ENCODE peak calls at places on chromosomes 6 and 20, in eight cellular contexts. One of them, this sample, is unnamed. For H3K36me3, the result is how much of the 10 kb centered on the place peaks cover.

GRCh38 chr6:158565122-158565429 is 5.2 kb downstream of the TMEM181 start:
- DNase-seq in ascending aorta: no peak
- DNase-seq in heart right ventricle: no peak
- DNase-seq in neural progenitor cell: no peak
- DNase-seq in keratinocyte: no peak
- DNase-seq in IMR-90: no peak
- DNase-seq in PC-3: no peak
- DNase-seq in GM23338: no peak
- DNase-seq in this sample: no peak

GRCh38 chr20:5039255-5039657 is 37.9 kb upstream of the SLC23A2 start:
- DNase-seq in heart right ventricle: no peak
- DNase-seq in neural progenitor cell: no peak
- DNase-seq in PC-3: no peak
- DNase-seq in keratinocyte: no peak
- DNase-seq in GM23338: no peak
- DNase-seq in ascending aorta: no peak
- DNase-seq in IMR-90: no peak
- DNase-seq in this sample: no peak

GRCh38 chr20:31652917-31653385 is 15.2 kb downstream of the COX4I2 start:
- DNase-seq in neural progenitor cell: no peak
- DNase-seq in heart right ventricle: no peak
- DNase-seq in keratinocyte: no peak
- DNase-seq in GM23338: no peak
- DNase-seq in IMR-90: peak
- DNase-seq in PC-3: peak
- DNase-seq in ascending aorta: no peak
- DNase-seq in this sample: no peak

GRCh38 chr6:74690365-74690764 is 515.5 kb downstream of the COL12A1 start:
- DNase-seq in ascending aorta: no peak
- DNase-seq in neural progenitor cell: no peak
- DNase-seq in keratinocyte: no peak
- DNase-seq in GM23338: no peak
- DNase-seq in IMR-90: peak
- DNase-seq in heart right ventricle: no peak
- DNase-seq in PC-3: no peak
- DNase-seq in this sample: no peak

GRCh38 chr6:12182676-12183075 is 107.5 kb upstream of the EDN1 start:
- DNase-seq in neural progenitor cell: no peak
- DNase-seq in keratinocyte: no peak
- DNase-seq in PC-3: peak
- DNase-seq in GM23338: no peak
- DNase-seq in heart right ventricle: no peak
- DNase-seq in ascending aorta: no peak
- DNase-seq in IMR-90: peak
- DNase-seq in this sample: no peak

GRCh38 chr6:45666844-45667243 is 289.1 kb upstream of the SUPT3H start:
- DNase-seq in keratinocyte: no peak
- DNase-seq in ascending aorta: no peak
- DNase-seq in GM23338: no peak
- DNase-seq in PC-3: no peak
- DNase-seq in heart right ventricle: no peak
- DNase-seq in neural progenitor cell: no peak
- DNase-seq in IMR-90: peak
- DNase-seq in this sample: no peak

GRCh38 chr6:65259982-65260381 is 447.0 kb downstream of the EYS start:
- DNase-seq in IMR-90: no peak
- DNase-seq in GM23338: peak
- DNase-seq in PC-3: no peak
- DNase-seq in ascending aorta: no peak
- DNase-seq in heart right ventricle: no peak
- DNase-seq in neural progenitor cell: no peak
- DNase-seq in keratinocyte: no peak
- DNase-seq in this sample: no peak

GRCh38 chr6:153032255-153032882 is 29.9 kb upstream of the MTRF1L start:
- DNase-seq in PC-3: peak
- DNase-seq in IMR-90: peak
- DNase-seq in keratinocyte: no peak
- DNase-seq in GM23338: peak
- DNase-seq in neural progenitor cell: peak
- DNase-seq in heart right ventricle: no peak
- DNase-seq in ascending aorta: no peak
- DNase-seq in this sample: no peak

GRCh38 chr6:156876302-156876701 is 99.1 kb downstream of the ARID1B start:
- DNase-seq in keratinocyte: no peak
- DNase-seq in IMR-90: no peak
- DNase-seq in ascending aorta: no peak
- DNase-seq in neural progenitor cell: peak
- DNase-seq in PC-3: no peak
- DNase-seq in GM23338: peak
- DNase-seq in heart right ventricle: no peak
- DNase-seq in this sample: peak

GRCh38 chr6:294656-295565 is 2.6 kb downstream of the DUSP22 start:
- DNase-seq in keratinocyte: no peak
- DNase-seq in PC-3: no peak
- DNase-seq in IMR-90: no peak
- DNase-seq in ascending aorta: no peak
- DNase-seq in neural progenitor cell: no peak
- DNase-seq in GM23338: no peak
- DNase-seq in heart right ventricle: no peak
- DNase-seq in this sample: no peak

GRCh38 chr6:166763606-166764472 is 136.8 kb upstream of the RPS6KA2 start:
- DNase-seq in heart right ventricle: no peak
- DNase-seq in PC-3: no peak
- DNase-seq in keratinocyte: no peak
- DNase-seq in IMR-90: no peak
- DNase-seq in ascending aorta: no peak
- DNase-seq in GM23338: no peak
- DNase-seq in neural progenitor cell: no peak
- DNase-seq in this sample: no peak

GRCh38 chr6:34671801-34672656 is 24.5 kb downstream of the ILRUN start:
- DNase-seq in IMR-90: peak
- DNase-seq in ascending aorta: no peak
- DNase-seq in PC-3: peak
- DNase-seq in heart right ventricle: no peak
- DNase-seq in keratinocyte: no peak
- DNase-seq in GM23338: no peak
- DNase-seq in neural progenitor cell: no peak
- DNase-seq in this sample: no peak

GRCh38 chr20:62142252-62143117 is 709 bp downstream of the PSMA7 start:
- DNase-seq in neural progenitor cell: peak
- DNase-seq in keratinocyte: no peak
- DNase-seq in GM23338: peak
- DNase-seq in heart right ventricle: no peak
- DNase-seq in IMR-90: no peak
- DNase-seq in PC-3: no peak
- DNase-seq in ascending aorta: no peak
- DNase-seq in this sample: no peak

GRCh38 chr20:47667086-47667485 is 118.2 kb downstream of the SULF2 start:
- DNase-seq in neural progenitor cell: no peak
- DNase-seq in IMR-90: no peak
- DNase-seq in keratinocyte: no peak
- DNase-seq in ascending aorta: no peak
- DNase-seq in PC-3: no peak
- DNase-seq in GM23338: no peak
- DNase-seq in heart right ventricle: no peak
- DNase-seq in this sample: no peak

GRCh38 chr20:51008718-51009117 is 14.2 kb downstream of the KCNG1 start:
- DNase-seq in IMR-90: no peak
- DNase-seq in GM23338: no peak
- DNase-seq in neural progenitor cell: no peak
- DNase-seq in ascending aorta: no peak
- DNase-seq in keratinocyte: no peak
- DNase-seq in PC-3: no peak
- DNase-seq in heart right ventricle: no peak
- DNase-seq in this sample: no peak

GRCh38 chr20:13341737-13342393 is 120.8 kb downstream of the ISM1 start:
- DNase-seq in ascending aorta: no peak
- DNase-seq in PC-3: no peak
- DNase-seq in IMR-90: no peak
- DNase-seq in keratinocyte: no peak
- DNase-seq in heart right ventricle: no peak
- DNase-seq in GM23338: no peak
- DNase-seq in neural progenitor cell: no peak
- DNase-seq in this sample: no peak

GRCh38 chr20:34713194-34713943 is 9.2 kb downstream of the TP53INP2 start:
- DNase-seq in IMR-90: peak
- DNase-seq in neural progenitor cell: no peak
- DNase-seq in keratinocyte: peak
- DNase-seq in PC-3: peak
- DNase-seq in GM23338: no peak
- DNase-seq in ascending aorta: no peak
- DNase-seq in heart right ventricle: peak
- DNase-seq in this sample: no peak

GRCh38 chr20:19806806-19807691 is 49.0 kb downstream of the RIN2 start:
- DNase-seq in neural progenitor cell: no peak
- DNase-seq in GM23338: no peak
- DNase-seq in heart right ventricle: no peak
- DNase-seq in ascending aorta: no peak
- DNase-seq in PC-3: peak
- DNase-seq in IMR-90: peak
- DNase-seq in keratinocyte: no peak
- DNase-seq in this sample: no peak

GRCh38 chr6:117483004-117483644 is 650 bp downstream of the DCBLD1 start:
- DNase-seq in heart right ventricle: peak
- DNase-seq in IMR-90: peak
- DNase-seq in ascending aorta: no peak
- DNase-seq in PC-3: peak
- DNase-seq in keratinocyte: no peak
- DNase-seq in neural progenitor cell: peak
- DNase-seq in GM23338: peak
- DNase-seq in this sample: peak

GRCh38 chr20:12970372-12970821 is 38.4 kb upstream of the SPTLC3 start:
- DNase-seq in IMR-90: peak
- DNase-seq in heart right ventricle: peak
- DNase-seq in PC-3: peak
- DNase-seq in GM23338: peak
- DNase-seq in neural progenitor cell: peak
- DNase-seq in ascending aorta: no peak
- DNase-seq in keratinocyte: no peak
- DNase-seq in this sample: no peak

GRCh38 chr6:158270389-158271127 is 41.7 kb upstream of the TULP4 start:
- DNase-seq in ascending aorta: no peak
- DNase-seq in GM23338: no peak
- DNase-seq in keratinocyte: no peak
- DNase-seq in heart right ventricle: peak
- DNase-seq in PC-3: no peak
- DNase-seq in IMR-90: no peak
- DNase-seq in neural progenitor cell: no peak
- DNase-seq in this sample: no peak

GRCh38 chr6:106705156-106705555 is 75.8 kb downstream of the QRSL1 start:
- DNase-seq in keratinocyte: no peak
- DNase-seq in IMR-90: no peak
- DNase-seq in PC-3: no peak
- DNase-seq in ascending aorta: no peak
- DNase-seq in GM23338: no peak
- DNase-seq in heart right ventricle: no peak
- DNase-seq in neural progenitor cell: no peak
- DNase-seq in this sample: no peak
- H3K27ac ChIP-seq in keratinocyte: no peak
- H3K27ac ChIP-seq in IMR-90: no peak
- H3K27ac ChIP-seq in PC-3: no peak
- H3K27ac ChIP-seq in ascending aorta: no peak
- H3K27ac ChIP-seq in GM23338: no peak
- H3K27ac ChIP-seq in heart right ventricle: no peak
- H3K27ac ChIP-seq in neural progenitor cell: no peak
- H3K27ac ChIP-seq in this sample: no peak

GRCh38 chr20:43844778-43845614 is 69.7 kb upstream of the TOX2 start:
- DNase-seq in neural progenitor cell: no peak
- DNase-seq in heart right ventricle: no peak
- DNase-seq in PC-3: peak
- DNase-seq in ascending aorta: no peak
- DNase-seq in IMR-90: peak
- DNase-seq in keratinocyte: peak
- DNase-seq in GM23338: no peak
- DNase-seq in this sample: no peak
- TF ChIP-seq CTCF in neural progenitor cell: no peak
- TF ChIP-seq CTCF in heart right ventricle: no peak
- TF ChIP-seq CTCF in PC-3: peak
- TF ChIP-seq CTCF in ascending aorta: no peak
- TF ChIP-seq CTCF in IMR-90: peak
- TF ChIP-seq CTCF in keratinocyte: no peak
- TF ChIP-seq CTCF in GM23338: peak
- TF ChIP-seq CTCF in this sample: no peak

GRCh38 chr6:134999107-134999506 is 49.2 kb upstream of the ALDH8A1 start:
- DNase-seq in IMR-90: no peak
- DNase-seq in neural progenitor cell: no peak
- DNase-seq in ascending aorta: no peak
- DNase-seq in heart right ventricle: no peak
- DNase-seq in GM23338: no peak
- DNase-seq in keratinocyte: no peak
- DNase-seq in PC-3: no peak
- DNase-seq in this sample: no peak

GRCh38 chr6:134994431-134994830 is 44.5 kb upstream of the ALDH8A1 start:
- DNase-seq in PC-3: no peak
- DNase-seq in heart right ventricle: no peak
- DNase-seq in GM23338: no peak
- DNase-seq in IMR-90: no peak
- DNase-seq in neural progenitor cell: no peak
- DNase-seq in keratinocyte: no peak
- DNase-seq in ascending aorta: no peak
- DNase-seq in this sample: no peak

GRCh38 chr6:134997133-134997841 is 47.4 kb upstream of the ALDH8A1 start:
- DNase-seq in PC-3: no peak
- DNase-seq in keratinocyte: no peak
- DNase-seq in neural progenitor cell: no peak
- DNase-seq in heart right ventricle: no peak
- DNase-seq in GM23338: no peak
- DNase-seq in ascending aorta: no peak
- DNase-seq in IMR-90: no peak
- DNase-seq in this sample: no peak

GRCh38 chr6:134992155-134992554 is 42.3 kb upstream of the ALDH8A1 start:
- DNase-seq in IMR-90: no peak
- DNase-seq in ascending aorta: no peak
- DNase-seq in heart right ventricle: no peak
- DNase-seq in neural progenitor cell: no peak
- DNase-seq in keratinocyte: no peak
- DNase-seq in PC-3: no peak
- DNase-seq in GM23338: no peak
- DNase-seq in this sample: no peak

DNA sequence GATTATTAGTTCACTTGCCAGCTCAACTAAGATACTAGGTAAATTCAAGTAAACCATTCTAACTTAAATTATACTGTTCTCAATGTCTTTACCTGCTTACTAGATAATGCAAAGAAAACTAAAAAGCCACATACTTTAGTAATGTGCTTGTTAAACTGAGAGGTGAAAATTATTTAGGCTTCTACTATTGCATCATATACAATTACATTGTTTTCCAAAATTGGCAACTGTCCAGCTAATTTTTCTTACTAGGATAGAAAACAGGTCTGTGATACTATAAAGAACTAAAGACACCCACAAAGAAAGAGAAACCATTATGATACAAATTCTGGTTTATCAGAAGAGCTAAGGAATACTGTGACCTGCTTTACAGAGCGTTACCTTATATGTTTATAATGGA is 45.6 kb upstream of the ALDH8A1 start:
- DNase-seq in heart right ventricle: no peak
- DNase-seq in ascending aorta: no peak
- DNase-seq in neural progenitor cell: no peak
- DNase-seq in IMR-90: no peak
- DNase-seq in keratinocyte: no peak
- DNase-seq in GM23338: no peak
- DNase-seq in PC-3: no peak
- DNase-seq in this sample: no peak
- H3K36me3 ChIP-seq in heart right ventricle: under half
- H3K36me3 ChIP-seq in ascending aorta: under half
- H3K36me3 ChIP-seq in neural progenitor cell: under half
- H3K36me3 ChIP-seq in IMR-90: under half
- H3K36me3 ChIP-seq in keratinocyte: under half
- H3K36me3 ChIP-seq in GM23338: under half
- H3K36me3 ChIP-seq in PC-3: under half
- H3K36me3 ChIP-seq in this sample: under half

GRCh38 chr6:135976585-135976984 is 125.1 kb downstream of the PDE7B start:
- DNase-seq in heart right ventricle: no peak
- DNase-seq in ascending aorta: no peak
- DNase-seq in keratinocyte: no peak
- DNase-seq in PC-3: no peak
- DNase-seq in GM23338: no peak
- DNase-seq in neural progenitor cell: no peak
- DNase-seq in IMR-90: no peak
- DNase-seq in this sample: no peak
- H3K27ac ChIP-seq in heart right ventricle: no peak
- H3K27ac ChIP-seq in ascending aorta: no peak
- H3K27ac ChIP-seq in keratinocyte: no peak
- H3K27ac ChIP-seq in PC-3: no peak
- H3K27ac ChIP-seq in GM23338: no peak
- H3K27ac ChIP-seq in neural progenitor cell: no peak
- H3K27ac ChIP-seq in IMR-90: no peak
- H3K27ac ChIP-seq in this sample: no peak